ENCODE peak calls at places on chromosomes 4 and X, in five cellular contexts. D, C, S, K and Q are unnamed samples.

GRCh38 chrX:153381684-153382532 is 19.2 kb downstream of the PNMA6E start:
- DNase-seq in D (no peak), C (peak), S (no peak), K (peak), Q (peak)

GRCh38 chr4:173009129-173009823 is 159.3 kb upstream of the GALNT7 start:
- DNase-seq in D (no peak), C (no peak), S (no peak), K (no peak), Q (no peak)

GRCh38 chr4:42359686-42360085 is 37.6 kb upstream of the SHISA3 start:
- DNase-seq in D (no peak), C (no peak), S (no peak), K (peak), Q (no peak)

GRCh38 chrX:77742788-77743476 is 43.1 kb downstream of the ATRX start:
- DNase-seq in D (no peak), C (no peak), S (peak), K (peak), Q (no peak)

GRCh38 chr4:1512738-1513660 is 106.8 kb upstream of the NKX1-1 start:
- DNase-seq in D (no peak), C (no peak), S (no peak), K (peak), Q (no peak)

GRCh38 chrX:20515841-20516461 is 249.2 kb upstream of the RPS6KA3 start:
- DNase-seq in D (no peak), C (peak), S (no peak), K (peak), Q (peak)

GRCh38 chrX:10108288-10108687 is 48.5 kb upstream of the CLCN4 start:
- DNase-seq in D (no peak), C (no peak), S (no peak), K (no peak), Q (no peak)

GRCh38 chr4:154999950-155000578 is 208.4 kb upstream of the NPY2R start:
- DNase-seq in D (no peak), C (no peak), S (no peak), K (no peak), Q (no peak)

GRCh38 chr4:23333556-23333945 is 556.3 kb downstream of the PPARGC1A start:
- DNase-seq in D (no peak), C (no peak), S (no peak), K (no peak), Q (no peak)

GRCh38 chr4:23332266-23332665 is 557.6 kb downstream of the PPARGC1A start:
- DNase-seq in D (no peak), C (no peak), S (no peak), K (no peak), Q (no peak)

GRCh38 chr4:23333946-23334878 is 555.6 kb downstream of the PPARGC1A start:
- DNase-seq in D (no peak), C (peak), S (no peak), K (no peak), Q (peak)

DNA sequence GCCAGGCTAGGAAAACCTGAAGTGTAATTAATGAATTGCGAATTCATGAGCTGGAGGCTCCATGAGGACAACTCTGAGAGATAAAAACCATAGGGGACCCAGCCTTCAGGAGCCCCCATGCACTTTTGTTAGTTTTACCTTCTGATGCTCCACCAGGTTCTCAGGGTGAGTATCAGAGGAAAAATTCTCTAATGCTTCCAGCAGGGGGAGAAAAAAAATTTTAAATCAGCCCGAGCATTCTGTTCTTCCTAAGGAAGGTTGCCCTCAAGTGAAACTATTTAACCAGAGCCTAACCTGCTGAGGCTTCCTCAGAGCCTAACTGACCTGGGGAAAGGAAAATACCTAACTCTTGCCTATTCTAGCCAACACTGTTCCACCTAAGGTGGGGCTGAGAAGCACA is 552.6 kb downstream of the PPARGC1A start:
- DNase-seq in D (no peak), C (no peak), S (no peak), K (no peak), Q (no peak)
- TF ChIP-seq CTCF in D (peak), C (peak), S (no peak), K (no peak), Q (no peak)

DNA sequence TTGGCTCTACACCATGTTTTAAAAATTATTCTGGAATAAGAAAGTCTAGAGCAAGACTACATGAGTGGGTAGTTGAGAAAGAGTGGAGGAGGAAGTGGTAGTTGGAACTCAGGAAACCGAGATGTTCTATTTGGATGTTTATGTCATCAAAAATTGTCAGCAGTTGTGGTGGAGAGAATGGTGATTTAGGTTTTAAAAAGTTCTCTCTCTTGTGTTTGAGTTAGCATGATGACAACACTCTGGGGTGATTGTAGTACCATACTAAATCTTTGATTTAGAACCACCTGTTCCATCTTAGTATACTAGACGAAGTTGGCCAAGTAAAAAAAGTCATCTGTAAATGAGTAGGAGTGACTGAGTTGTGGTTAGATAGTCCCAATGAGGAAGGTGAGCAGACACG is 40.7 kb downstream of the KLHL2 start:
- DNase-seq in D (no peak), C (no peak), S (no peak), K (no peak), Q (no peak)
- H3K4me3 ChIP-seq in D (no peak), C (no peak), S (no peak), K (no peak), Q (no peak)

GRCh38 chrX:110212299-110212698 is 105.6 kb downstream of the AMMECR1 start:
- DNase-seq in D (no peak), C (no peak), S (no peak), K (no peak), Q (no peak)
- TF ChIP-seq CTCF in D (no peak), C (peak), S (no peak), K (no peak), Q (no peak)

DNA sequence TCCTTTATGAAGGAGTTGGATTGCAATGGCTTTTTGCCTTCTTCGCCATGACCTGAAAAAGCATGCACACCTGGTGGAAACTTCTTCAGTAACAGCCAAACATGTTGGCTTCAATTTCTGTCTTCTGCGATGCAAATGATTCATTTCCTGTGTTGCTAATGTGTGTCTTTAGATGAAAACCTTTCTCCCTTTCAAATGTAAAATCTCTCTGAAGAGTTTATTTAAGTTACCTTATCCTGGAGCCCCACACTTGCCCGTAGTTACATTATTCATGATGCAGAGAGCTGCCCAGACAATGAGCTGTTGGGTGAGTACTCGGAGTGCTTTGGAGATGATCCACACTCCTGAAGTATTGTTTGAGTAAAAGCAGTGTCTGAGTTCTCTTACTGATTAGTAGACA is 1100.9 kb downstream of the RPA4 start:
- DNase-seq in D (no peak), C (no peak), S (no peak), K (no peak), Q (no peak)
- H3K4me3 ChIP-seq in D (no peak), C (no peak), S (no peak), K (no peak), Q (no peak)

GRCh38 chrX:11352296-11352741 is 59.1 kb downstream of the AMELX start:
- DNase-seq in D (no peak), C (no peak), S (no peak), K (no peak), Q (no peak)

GRCh38 chrX:11351375-11352295 is 58.4 kb downstream of the AMELX start:
- DNase-seq in D (no peak), C (peak), S (peak), K (no peak), Q (peak)

GRCh38 chrX:11349020-11349419 is 55.8 kb downstream of the AMELX start:
- DNase-seq in D (no peak), C (no peak), S (no peak), K (no peak), Q (no peak)

GRCh38 chrX:11346283-11346682 is 53.1 kb downstream of the AMELX start:
- DNase-seq in D (no peak), C (no peak), S (no peak), K (no peak), Q (no peak)

GRCh38 chrX:11349661-11350337 is 56.6 kb downstream of the AMELX start:
- DNase-seq in D (no peak), C (no peak), S (no peak), K (no peak), Q (no peak)
- TF ChIP-seq CTCF in D (no peak), C (no peak), S (no peak), K (no peak), Q (no peak)

DNA sequence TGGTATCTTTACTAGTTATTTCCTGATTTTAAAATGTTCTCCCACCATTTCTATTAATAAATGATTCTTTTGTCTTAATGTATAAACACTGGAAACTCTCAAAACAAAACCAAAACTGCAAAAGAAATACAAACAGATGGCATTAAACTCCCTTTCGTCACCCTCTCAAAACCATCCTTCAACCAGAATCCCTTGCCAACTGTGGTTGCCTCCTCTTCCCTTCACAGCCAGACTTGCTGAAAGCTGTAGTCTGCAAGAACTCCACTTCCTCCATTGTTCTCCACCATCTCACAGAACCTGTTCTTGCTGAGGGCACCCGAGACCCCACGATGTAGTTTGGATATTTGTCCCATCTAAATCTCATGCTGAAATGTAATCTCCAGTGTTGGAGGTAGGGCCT is 96.5 kb downstream of the WWC2 start:
- DNase-seq in D (no peak), C (no peak), S (no peak), K (no peak), Q (no peak)
- H3K4me3 ChIP-seq in D (no peak), C (no peak), S (no peak), K (no peak), Q (no peak)

DNA sequence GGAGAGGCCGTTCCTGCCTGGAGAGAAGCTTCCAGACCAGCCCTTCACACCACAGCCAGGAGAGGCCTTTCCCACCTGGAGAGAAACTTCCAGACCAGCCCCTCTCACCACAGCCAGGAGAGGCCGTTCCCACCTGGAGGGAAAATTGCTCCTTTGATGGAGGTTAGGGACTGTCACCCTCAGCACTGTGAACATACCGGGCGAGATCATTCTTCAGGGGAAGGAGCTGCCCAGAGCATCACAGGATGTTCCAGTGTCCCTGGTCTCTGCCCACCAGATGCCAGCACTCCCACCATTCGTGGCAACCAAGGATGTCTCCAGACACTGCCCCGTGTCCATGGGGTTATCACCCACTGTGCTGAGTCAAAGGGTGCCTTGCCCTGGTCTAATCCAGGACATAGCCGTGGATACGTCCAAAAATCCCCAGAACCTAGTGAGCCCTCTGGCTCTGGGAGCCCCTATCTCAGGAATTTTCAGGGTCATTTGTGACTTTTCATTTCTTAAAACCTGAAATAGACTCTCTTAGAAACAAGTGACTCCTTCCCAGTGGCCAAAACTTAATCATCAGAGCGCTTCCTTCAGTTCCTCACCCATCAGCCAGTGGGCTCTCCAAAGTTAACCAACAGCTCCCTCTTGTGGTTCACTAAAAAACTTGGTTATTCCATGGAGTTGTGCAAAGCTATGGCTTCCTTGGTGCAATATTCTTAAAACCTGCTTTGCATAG is 80.2 kb downstream of the CRMP1 start:
- DNase-seq in D (no peak), C (peak), S (peak), K (peak), Q (peak)
- TF ChIP-seq CTCF in D (peak), C (peak), S (peak), K (peak), Q (peak)